ENCODE peak calls at places on chromosomes 7 and 10, in eight cellular contexts. N is HT1080; B is activated CD4-positive, alpha-beta T cell treated with anti-CD3 and anti-CD28 coated beads for 48 hours; G is stimulated activated CD8-positive, alpha-beta memory T cell treated with anti-CD3 and anti-CD28 coated beads, Interleukin-4, amount 100 ng/mL, for 48 hours; J is GM13977; E is adipocyte; T is KBM-7; L is activated T-cell treated with anti-CD3 and anti-CD28 coated beads for 24 hours. O is an unnamed sample.

GRCh38 chr10:75400163-75400768 is 1.3 kb downstream of the ZNF503 start:
- DNase-seq in B (no peak), J (peak; percentile 56), L (no peak), E (peak; percentile 65), T (no peak), G (peak; percentile 27), N (no peak), O (no peak)

GRCh38 chr10:52966904-52967303 is 194.3 kb upstream of the MBL2 start:
- DNase-seq in B (no peak), E (no peak), T (no peak), L (no peak), J (no peak), N (no peak), G (no peak), O (no peak)

GRCh38 chr10:25175527-25176420 is 973 bp downstream of the GPR158 start:
- DNase-seq in J (no peak), B (peak; percentile 7), G (no peak), E (no peak), L (no peak), N (no peak), T (no peak), O (no peak)

GRCh38 chr10:48291190-48291589 is 15.3 kb upstream of the MAPK8 start:
- DNase-seq in E (no peak), T (no peak), J (no peak), B (no peak), G (no peak), N (no peak), L (no peak), O (no peak)

GRCh38 chr7:81460228-81460627 is 309.6 kb downstream of the HGF start:
- DNase-seq in G (no peak), B (no peak), J (no peak), N (no peak), T (no peak), L (no peak), E (no peak), O (no peak)

GRCh38 chr7:36795451-36796021 is 71.2 kb upstream of the AOAH start:
- DNase-seq in N (no peak), E (no peak), B (no peak), G (no peak), L (no peak), T (no peak), J (no peak), O (no peak)

GRCh38 chr7:25831901-25832411 is 320.0 kb upstream of the NFE2L3 start:
- DNase-seq in E (peak; percentile 59), T (no peak), N (no peak), G (no peak), L (no peak), J (no peak), B (no peak), O (no peak)

GRCh38 chr7:100763556-100764140 is 30.3 kb downstream of the ZAN start:
- DNase-seq in T (no peak), N (no peak), B (no peak), G (no peak), E (no peak), L (no peak), J (no peak), O (no peak)

GRCh38 chr7:134420509-134421125 is 38.3 kb downstream of the AKR1B1 start:
- DNase-seq in J (peak; percentile 45), N (peak; percentile 61), E (peak; percentile 88), B (peak; percentile 5), T (peak; percentile 43), G (no peak), L (no peak), O (no peak)

GRCh38 chr7:50613473-50613872 is 48.3 kb upstream of the DDC start:
- DNase-seq in N (no peak), L (no peak), E (no peak), B (no peak), J (no peak), G (no peak), T (no peak), O (no peak)

GRCh38 chr7:4763794-4764185 is 11.6 kb upstream of the AP5Z1 start:
- DNase-seq in N (no peak), J (no peak), L (no peak), G (no peak), B (no peak), T (no peak), E (no peak), O (no peak)